ENCODE peak calls at places on chromosome 22, in four cellular contexts. X is NCI-H748 treated with DMSO at 0.1 percent for 48 hours, I is hepatic stellate cell, Q is AG09309. M is an unnamed sample.

GRCh38 chr22:17772249-17772962 is 1.9 kb downstream of the BID start:
- DNase-seq in X (no peak), I (no peak), Q (no peak), M (no peak)

GRCh38 chr22:35938226-35938625 is 90.4 kb downstream of the RBFOX2 start:
- DNase-seq in X (no peak), I (no peak), Q (peak; percentile 25), M (peak; percentile 31)

GRCh38 chr22:43889366-43890253 is 2.2 kb downstream of the PNPLA5 start:
- DNase-seq in X (no peak), I (peak; percentile 69), Q (no peak), M (no peak)

GRCh38 chr22:26718905-26719304 is 61.5 kb downstream of the MIAT start:
- DNase-seq in X (no peak), I (peak; percentile 84), Q (peak; percentile 84), M (peak; percentile 99)

GRCh38 chr22:44151661-44152060 is 29.1 kb upstream of the PARVG start:
- DNase-seq in X (no peak), I (peak; percentile 90), Q (no peak), M (peak; percentile 50)

GRCh38 chr22:33361581-33361980 is 303.4 kb upstream of the SYN3 start:
- DNase-seq in X (no peak), I (peak; percentile 16), Q (no peak), M (no peak)

GRCh38 chr22:30036656-30037055 is 43.6 kb upstream of the HORMAD2 start:
- DNase-seq in X (no peak), I (peak; percentile 72), Q (no peak), M (no peak)

GRCh38 chr22:23248583-23248982 is 68.3 kb downstream of the BCR start:
- DNase-seq in X (peak; percentile 33), I (no peak), Q (no peak), M (no peak)

GRCh38 chr22:16974298-16975084 is 33.5 kb downstream of the GAB4 start:
- DNase-seq in X (no peak), I (no peak), Q (no peak), M (no peak)

GRCh38 chr22:32352681-32353080 is 5.0 kb upstream of the RFPL3 start:
- DNase-seq in X (no peak), I (no peak), Q (no peak), M (no peak)

GRCh38 chr22:29524440-29525191 is 28.9 kb downstream of the THOC5 start:
- DNase-seq in X (no peak), I (peak; percentile 27), Q (no peak), M (no peak)

GRCh38 chr22:36934153-36934939 is 20.9 kb downstream of the CSF2RB start:
- DNase-seq in X (no peak), I (no peak), Q (no peak), M (no peak)

GRCh38 chr22:35315855-35316745 is 16.4 kb downstream of the TOM1 start:
- DNase-seq in X (no peak), I (no peak), Q (no peak), M (no peak)

GRCh38 chr22:46044718-46045458 is 67.9 kb upstream of the WNT7B start:
- DNase-seq in X (no peak), I (no peak), Q (no peak), M (no peak)

GRCh38 chr22:46357711-46358505 is 22.4 kb downstream of the TRMU start:
- DNase-seq in X (no peak), I (no peak), Q (no peak), M (no peak)

GRCh38 chr22:48905206-48905975 is 922.3 kb downstream of the BRD1 start:
- DNase-seq in X (no peak), I (no peak), Q (no peak), M (no peak)

GRCh38 chr22:38236786-38237185 is 35.0 kb downstream of the MAFF start:
- DNase-seq in X (no peak), I (no peak), Q (no peak), M (no peak)

GRCh38 chr22:39999144-39999757 is 4.5 kb downstream of the FAM83F start:
- DNase-seq in X (no peak), I (peak; percentile 29), Q (no peak), M (no peak)

GRCh38 chr22:32473388-32473952 is 1.1 kb upstream of the FBXO7 start:
- DNase-seq in X (peak; percentile 71), I (peak; percentile 31), Q (peak; percentile 13), M (peak; percentile 16)

GRCh38 chr22:40247976-40248375 is 70.3 kb downstream of the TNRC6B start:
- DNase-seq in X (no peak), I (no peak), Q (no peak), M (no peak)

GRCh38 chr22:35054064-35054463 is 11.9 kb upstream of the ISX start:
- DNase-seq in X (no peak), I (no peak), Q (no peak), M (no peak)

GRCh38 chr22:24162377-24162927 is 18.8 kb upstream of the SUSD2 start:
- DNase-seq in X (no peak), I (no peak), Q (no peak), M (no peak)

M was measured in GM04503.